ENCODE peak calls at places on chromosome 4, in four cellular contexts. Y is NAMALWA, E is kidney tubule cell, Q is RPMI7951. F is an unnamed sample.

GRCh38 chr4:148444296-148445070 is 2.3 kb upstream of the NR3C2 start:
- DNase-seq in Q (no peak), E (peak), Y (no peak), F (no peak)

GRCh38 chr4:125702406-125702805 is 387.7 kb downstream of the FAT4 start:
- DNase-seq in Q (no peak), E (no peak), Y (no peak), F (peak)

GRCh38 chr4:140659935-140660710 is 91.4 kb upstream of the UCP1 start:
- DNase-seq in Y (no peak), Q (no peak), E (peak), F (no peak)

GRCh38 chr4:157220026-157220881 is at the start of gene GRIA2:
- DNase-seq in Y (no peak), E (peak), Q (peak), F (peak)

GRCh38 chr4:145623831-145624230 is 4.6 kb downstream of the MMAA start:
- DNase-seq in E (peak), Y (no peak), Q (peak), F (peak)

GRCh38 chr4:80134936-80135701 is 62.1 kb upstream of the ANTXR2 start:
- DNase-seq in Q (peak), E (peak), Y (no peak), F (peak)

GRCh38 chr4:48664938-48665337 is 115.1 kb downstream of the FRYL start:
- DNase-seq in Y (no peak), E (no peak), Q (no peak), F (no peak)

GRCh38 chr4:78059524-78059889 is 2.4 kb downstream of the FRAS1 start:
- DNase-seq in Y (peak), Q (peak), E (peak), F (peak)

GRCh38 chr4:168059251-168059650 is 33.1 kb upstream of the ANXA10 start:
- DNase-seq in Q (no peak), Y (no peak), E (no peak), F (peak)

GRCh38 chr4:45453258-45453841 is 670.5 kb downstream of the GABRG1 start:
- DNase-seq in Q (peak), E (peak), Y (peak), F (peak)

GRCh38 chr4:99383833-99384392 is 31.4 kb upstream of the ADH1C start:
- DNase-seq in E (no peak), Q (peak), Y (no peak), F (peak)

GRCh38 chr4:48602763-48603162 is 112.7 kb downstream of the ZAR1 start:
- DNase-seq in Q (no peak), Y (no peak), E (peak), F (peak)

F was measured in astrocyte of the spinal cord.